ENCODE peak calls at places on chromosomes 16 and 17, in five cellular contexts. One of them, this sample, is unnamed.

GRCh38 chr16:65202461-65202860 is 80.6 kb upstream of the CDH11 start:
- DNase-seq in suprapubic skin: no peak
- DNase-seq in RWPE1: peak
- DNase-seq in adrenal gland: no peak
- DNase-seq in transverse colon: no peak
- DNase-seq in this sample: no peak

GRCh38 chr17:63429766-63430165 is 16.3 kb downstream of the CYB561 start:
- DNase-seq in transverse colon: no peak
- DNase-seq in RWPE1: no peak
- DNase-seq in adrenal gland: no peak
- DNase-seq in suprapubic skin: peak
- DNase-seq in this sample: no peak

GRCh38 chr16:83887088-83887487 is 11.8 kb upstream of the MLYCD start:
- DNase-seq in transverse colon: peak
- DNase-seq in suprapubic skin: no peak
- DNase-seq in adrenal gland: peak
- DNase-seq in RWPE1: peak
- DNase-seq in this sample: no peak

GRCh38 chr16:30349695-30350094 is 5.4 kb downstream of the CD2BP2 start:
- DNase-seq in transverse colon: peak
- DNase-seq in suprapubic skin: peak
- DNase-seq in RWPE1: no peak
- DNase-seq in adrenal gland: peak
- DNase-seq in this sample: no peak

GRCh38 chr17:82932146-82933005 is 92.6 kb upstream of the ZNF750 start:
- DNase-seq in RWPE1: no peak
- DNase-seq in adrenal gland: no peak
- DNase-seq in transverse colon: no peak
- DNase-seq in suprapubic skin: peak
- DNase-seq in this sample: peak

GRCh38 chr16:85303354-85303883 is 191.1 kb upstream of the CIBAR2 start:
- DNase-seq in transverse colon: peak
- DNase-seq in adrenal gland: peak
- DNase-seq in RWPE1: peak
- DNase-seq in suprapubic skin: no peak
- DNase-seq in this sample: no peak

GRCh38 chr17:2610640-2611175 is 17.3 kb downstream of the PAFAH1B1 start:
- DNase-seq in suprapubic skin: no peak
- DNase-seq in adrenal gland: no peak
- DNase-seq in RWPE1: no peak
- DNase-seq in transverse colon: no peak
- DNase-seq in this sample: no peak

GRCh38 chr16:1790611-1791255 is 2.8 kb downstream of the IGFALS start:
- DNase-seq in transverse colon: no peak
- DNase-seq in RWPE1: no peak
- DNase-seq in adrenal gland: no peak
- DNase-seq in suprapubic skin: no peak
- DNase-seq in this sample: no peak

GRCh38 chr17:48591435-48592077 is 1.5 kb upstream of the HOXB3 start:
- DNase-seq in transverse colon: no peak
- DNase-seq in adrenal gland: no peak
- DNase-seq in suprapubic skin: no peak
- DNase-seq in RWPE1: no peak
- DNase-seq in this sample: no peak

GRCh38 chr16:81720973-81721907 is 57.9 kb upstream of the PLCG2 start:
- DNase-seq in adrenal gland: no peak
- DNase-seq in RWPE1: no peak
- DNase-seq in transverse colon: no peak
- DNase-seq in suprapubic skin: no peak
- DNase-seq in this sample: no peak

GRCh38 chr16:31453255-31454204 is 5.8 kb upstream of the ARMC5 start:
- DNase-seq in RWPE1: peak
- DNase-seq in suprapubic skin: peak
- DNase-seq in transverse colon: peak
- DNase-seq in adrenal gland: peak
- DNase-seq in this sample: peak

GRCh38 chr17:76207670-76208069 is 32.6 kb downstream of the RNF157 start:
- DNase-seq in RWPE1: no peak
- DNase-seq in suprapubic skin: no peak
- DNase-seq in adrenal gland: no peak
- DNase-seq in transverse colon: no peak
- DNase-seq in this sample: no peak
- TF ChIP-seq CTCF in RWPE1: no peak
- TF ChIP-seq CTCF in suprapubic skin: no peak
- TF ChIP-seq CTCF in adrenal gland: no peak
- TF ChIP-seq CTCF in transverse colon: no peak
- TF ChIP-seq CTCF in this sample: no peak

DNA sequence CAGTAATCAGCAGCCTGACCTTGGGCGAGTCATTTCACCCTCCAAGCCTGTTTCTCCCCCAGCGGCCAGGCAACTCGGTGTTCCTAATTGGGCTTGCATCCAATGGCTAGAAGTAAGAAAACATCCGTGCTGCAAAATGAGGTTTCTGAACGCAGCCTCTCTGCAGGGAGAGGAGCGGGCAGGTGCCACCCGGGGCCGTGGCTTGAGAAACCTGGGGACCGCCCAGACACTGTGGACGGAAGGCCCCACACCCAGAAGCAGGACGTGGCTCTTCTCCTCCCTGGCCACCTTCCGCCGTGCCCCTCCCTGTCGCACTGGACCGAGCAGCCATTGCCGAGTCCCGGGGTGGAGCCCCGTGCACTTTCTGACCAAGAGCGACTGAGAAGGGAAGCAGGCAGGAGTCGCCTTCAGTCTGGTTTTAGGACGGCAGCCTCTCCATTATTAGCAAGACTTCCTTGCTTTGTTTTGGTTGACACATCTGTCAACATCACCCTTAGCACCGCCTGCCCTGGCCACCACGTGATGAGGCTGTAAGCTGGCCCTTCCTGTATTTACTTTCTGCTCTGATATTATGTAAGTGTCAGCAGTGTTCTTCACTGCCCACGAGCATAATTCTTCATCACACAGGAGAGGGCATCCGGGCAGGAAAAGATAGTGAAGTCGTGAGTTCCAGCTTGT is 785 bp downstream of the HERPUD1 start:
- DNase-seq in transverse colon: peak
- DNase-seq in suprapubic skin: peak
- DNase-seq in RWPE1: peak
- DNase-seq in adrenal gland: peak
- DNase-seq in this sample: peak
- TF ChIP-seq CTCF in transverse colon: no peak
- TF ChIP-seq CTCF in suprapubic skin: no peak
- TF ChIP-seq CTCF in RWPE1: no peak
- TF ChIP-seq CTCF in adrenal gland: no peak
- TF ChIP-seq CTCF in this sample: no peak

DNA sequence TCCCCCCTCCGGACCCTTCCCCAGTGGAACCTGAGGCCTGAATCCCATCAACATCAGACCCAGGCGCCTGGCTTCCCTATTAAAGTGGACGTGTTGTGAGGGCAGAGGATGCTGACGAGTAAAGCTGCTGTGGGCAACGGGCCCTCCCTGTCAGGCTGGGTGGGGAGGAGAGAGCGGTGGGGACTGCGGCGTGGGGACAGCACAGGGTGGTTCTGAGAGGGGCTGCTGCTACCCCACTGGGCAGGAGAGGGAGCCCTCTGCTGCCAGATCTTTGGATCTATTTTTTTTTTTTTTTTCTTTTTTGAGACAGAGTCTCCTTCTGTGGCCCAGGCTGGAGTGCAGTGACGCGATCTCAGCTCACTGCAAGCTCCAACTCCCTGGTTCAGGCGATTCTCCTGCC is 5.9 kb downstream of the CA5A start:
- DNase-seq in RWPE1: no peak
- DNase-seq in adrenal gland: no peak
- DNase-seq in suprapubic skin: no peak
- DNase-seq in transverse colon: no peak
- DNase-seq in this sample: no peak
- TF ChIP-seq CTCF in RWPE1: no peak
- TF ChIP-seq CTCF in adrenal gland: no peak
- TF ChIP-seq CTCF in suprapubic skin: no peak
- TF ChIP-seq CTCF in transverse colon: no peak
- TF ChIP-seq CTCF in this sample: no peak

GRCh38 chr16:57738844-57739243 is 3.3 kb downstream of the KATNB1 start:
- DNase-seq in transverse colon: no peak
- DNase-seq in RWPE1: no peak
- DNase-seq in adrenal gland: no peak
- DNase-seq in suprapubic skin: no peak
- DNase-seq in this sample: no peak

GRCh38 chr16:57734308-57734924 is 1.2 kb upstream of the KATNB1 start:
- DNase-seq in adrenal gland: no peak
- DNase-seq in transverse colon: no peak
- DNase-seq in RWPE1: no peak
- DNase-seq in suprapubic skin: no peak
- DNase-seq in this sample: no peak

GRCh38 chr16:57735755-57736418 is at the start of gene KATNB1:
- DNase-seq in RWPE1: peak
- DNase-seq in adrenal gland: peak
- DNase-seq in transverse colon: no peak
- DNase-seq in suprapubic skin: peak
- DNase-seq in this sample: no peak

GRCh38 chr16:57734925-57735754 is 430 bp upstream of the KATNB1 start:
- DNase-seq in suprapubic skin: peak
- DNase-seq in transverse colon: peak
- DNase-seq in adrenal gland: peak
- DNase-seq in RWPE1: peak
- DNase-seq in this sample: peak

DNA sequence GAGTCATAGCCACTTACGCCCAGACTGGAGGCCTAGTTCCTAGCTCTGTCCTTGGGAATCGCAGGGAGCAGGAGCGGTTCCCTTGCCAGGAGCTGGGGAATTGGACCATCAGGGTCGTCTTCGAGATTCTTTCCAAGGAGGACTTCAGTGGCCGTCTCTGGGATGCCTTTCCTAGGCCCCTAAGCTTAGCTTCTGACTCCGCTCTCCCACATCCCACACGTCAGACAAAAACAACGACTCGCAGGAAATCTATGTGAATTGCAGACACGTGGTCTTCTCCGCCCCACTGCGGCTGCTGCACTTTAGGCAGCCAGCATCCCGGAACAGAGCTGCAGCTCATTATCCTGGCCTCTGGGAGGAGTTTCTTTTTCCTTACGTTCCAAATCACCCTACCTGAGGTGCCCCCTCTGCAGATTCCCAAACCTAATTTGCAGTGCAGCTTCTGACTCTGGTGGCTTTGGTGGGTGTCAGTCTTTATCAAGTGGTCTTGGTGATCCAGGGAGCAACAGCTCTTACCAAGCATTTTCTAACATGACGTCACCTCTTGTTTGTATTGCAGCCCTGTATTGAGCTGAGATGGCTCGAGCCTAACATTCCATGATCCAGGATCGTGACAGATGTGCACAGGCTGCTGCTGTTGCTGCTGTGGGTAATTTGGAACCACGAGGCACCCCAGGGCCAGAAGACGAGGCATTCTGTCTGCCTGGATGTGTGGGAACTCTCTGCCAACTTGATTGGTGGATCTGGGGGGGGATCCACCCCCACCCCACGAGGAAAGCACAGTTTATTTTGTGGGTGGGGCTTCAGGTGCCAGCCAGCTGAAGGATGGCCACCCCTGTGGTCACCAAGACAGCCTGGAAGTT is 1.1 kb downstream of the KATNB1 start:
- DNase-seq in suprapubic skin: peak
- DNase-seq in adrenal gland: peak
- DNase-seq in RWPE1: peak
- DNase-seq in transverse colon: peak
- DNase-seq in this sample: no peak
- TF ChIP-seq CTCF in suprapubic skin: no peak
- TF ChIP-seq CTCF in adrenal gland: no peak
- TF ChIP-seq CTCF in RWPE1: peak
- TF ChIP-seq CTCF in transverse colon: peak
- TF ChIP-seq CTCF in this sample: no peak

DNA sequence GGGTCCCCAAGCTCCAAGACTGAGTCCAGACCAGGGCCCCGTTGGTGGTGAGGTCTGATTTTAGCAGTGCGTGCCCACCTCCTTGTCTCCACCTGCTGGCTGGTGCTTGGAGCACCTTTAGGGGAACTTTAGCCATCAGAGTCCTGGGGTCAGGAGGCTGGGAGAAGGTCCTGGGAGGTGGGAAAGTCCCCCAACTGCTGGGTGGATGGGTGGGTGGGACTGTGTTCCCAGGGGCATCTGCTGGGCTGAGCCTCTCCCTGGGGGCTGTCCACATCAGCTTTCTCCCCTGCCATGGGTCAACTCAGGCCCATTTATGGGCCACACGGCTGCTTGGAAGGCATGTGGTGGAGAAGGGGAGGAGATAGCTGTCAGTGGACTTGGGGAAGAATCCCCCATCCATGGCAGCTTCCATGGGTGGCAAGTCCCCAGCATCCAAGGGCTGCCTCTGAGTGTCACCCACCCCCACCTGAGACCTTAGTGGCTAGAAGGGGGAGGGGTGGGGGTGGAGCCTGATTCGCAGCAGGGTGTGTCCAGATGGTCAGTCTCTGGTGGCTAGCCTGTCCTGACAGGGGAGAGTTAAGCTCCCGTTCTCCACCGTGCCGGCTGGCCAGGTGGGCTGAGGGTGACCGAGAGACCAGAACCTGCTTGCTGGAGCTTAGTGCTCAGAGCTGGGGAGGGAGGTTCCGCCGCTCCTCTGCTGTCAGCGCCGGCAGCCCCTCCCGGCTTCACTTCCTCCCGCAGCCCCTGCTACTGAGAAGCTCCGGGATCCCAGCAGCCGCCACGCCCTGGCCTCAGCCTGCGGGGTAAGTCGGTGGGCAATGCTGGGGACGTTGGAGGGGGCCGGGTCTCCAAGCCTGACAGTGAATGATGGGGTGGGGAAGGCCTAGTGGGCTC is at the start of gene TRPV2:
- DNase-seq in RWPE1: no peak
- DNase-seq in adrenal gland: no peak
- DNase-seq in suprapubic skin: no peak
- DNase-seq in transverse colon: peak
- DNase-seq in this sample: no peak
- TF ChIP-seq CTCF in RWPE1: no peak
- TF ChIP-seq CTCF in adrenal gland: peak
- TF ChIP-seq CTCF in suprapubic skin: no peak
- TF ChIP-seq CTCF in transverse colon: peak
- TF ChIP-seq CTCF in this sample: no peak

GRCh38 chr16:17927015-17927414 is 409.5 kb downstream of the NPIPA8 start:
- DNase-seq in RWPE1: no peak
- DNase-seq in suprapubic skin: no peak
- DNase-seq in adrenal gland: no peak
- DNase-seq in transverse colon: no peak
- DNase-seq in this sample: no peak

GRCh38 chr16:17917316-17918019 is 419.1 kb downstream of the NPIPA8 start:
- DNase-seq in adrenal gland: no peak
- DNase-seq in transverse colon: no peak
- DNase-seq in RWPE1: no peak
- DNase-seq in suprapubic skin: no peak
- DNase-seq in this sample: no peak

DNA sequence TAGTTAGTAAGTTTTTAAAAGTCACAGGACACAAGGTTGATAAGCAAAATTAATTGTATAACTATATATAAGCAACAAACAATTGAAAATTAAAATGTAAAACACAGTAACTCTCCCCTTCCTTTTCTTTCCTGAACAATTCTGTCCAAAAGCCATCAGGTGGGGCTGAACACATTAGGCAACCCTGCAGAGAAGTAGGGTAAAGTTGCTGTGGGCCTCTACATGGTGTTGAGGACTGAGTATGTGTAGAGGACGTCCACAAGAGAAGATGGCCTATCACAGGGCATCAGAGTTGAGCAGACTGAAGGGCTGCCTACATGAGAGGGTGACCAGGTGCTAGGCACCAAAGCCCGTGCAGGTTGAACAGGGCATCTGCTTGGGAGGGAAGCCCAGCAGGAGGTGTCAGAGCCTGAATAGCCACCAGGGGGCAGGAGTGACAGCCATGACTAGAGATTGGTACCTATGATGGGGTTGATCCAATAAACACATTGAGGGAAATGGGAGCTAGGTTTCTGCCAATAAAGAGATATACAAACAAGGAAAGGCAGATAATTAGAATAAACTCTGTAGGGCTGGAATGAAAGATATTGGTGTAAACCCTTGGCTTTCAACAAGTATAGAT is 415.1 kb downstream of the NPIPA8 start:
- DNase-seq in suprapubic skin: no peak
- DNase-seq in adrenal gland: peak
- DNase-seq in RWPE1: no peak
- DNase-seq in transverse colon: peak
- DNase-seq in this sample: no peak
- TF ChIP-seq CTCF in suprapubic skin: no peak
- TF ChIP-seq CTCF in adrenal gland: peak
- TF ChIP-seq CTCF in RWPE1: no peak
- TF ChIP-seq CTCF in transverse colon: peak
- TF ChIP-seq CTCF in this sample: no peak

This sample was measured in lower leg skin.